ENCODE peak calls at places on chromosomes 12 and 14, in eight cellular contexts. X, L, I, R, Z, D, V and P are unnamed samples.
A peak's percentile ranks its signal among the peaks of the same experiment; 100 is the strongest.

GRCh38 chr14:104137297-104138097 is 890 bp upstream of the KIF26A start:
- DNase-seq in R (peak; percentile 95), V (no peak), X (no peak), D (peak; percentile 28), Z (peak; percentile 76), I (peak; percentile 79), L (peak; percentile 48), P (peak; percentile 27)

GRCh38 chr14:73426877-73427276 is 31.5 kb downstream of the NUMB start:
- DNase-seq in D (no peak), L (no peak), X (no peak), I (no peak), V (no peak), Z (no peak), R (no peak), P (no peak)

GRCh38 chr12:49263400-49263763 is 1.5 kb upstream of the TUBA1C start:
- DNase-seq in X (no peak), I (no peak), D (no peak), Z (no peak), L (no peak), V (no peak), R (no peak), P (no peak)

GRCh38 chr14:101200650-101201516 is 297.4 kb upstream of the RTL1 start:
- DNase-seq in Z (no peak), I (no peak), X (peak; percentile 34), V (no peak), R (peak; percentile 14), L (no peak), D (no peak), P (no peak)

GRCh38 chr14:59482471-59483331 is 1.5 kb downstream of the L3HYPDH start:
- DNase-seq in I (no peak), Z (peak; percentile 56), D (peak; percentile 32), V (peak; percentile 83), X (no peak), L (peak; percentile 76), R (no peak), P (no peak)

GRCh38 chr12:115090783-115091182 is 406.8 kb upstream of the TBX3 start:
- DNase-seq in X (no peak), Z (no peak), D (no peak), L (no peak), V (no peak), R (no peak), I (no peak), P (no peak)

GRCh38 chr12:31248815-31249214 is 77.1 kb downstream of the SINHCAF start:
- DNase-seq in I (no peak), R (no peak), D (no peak), X (no peak), Z (no peak), L (no peak), V (no peak), P (no peak)

GRCh38 chr12:32025906-32026305 is 66.7 kb downstream of the RESF1 start:
- DNase-seq in L (no peak), X (no peak), Z (no peak), I (no peak), D (no peak), V (no peak), R (no peak), P (no peak)

GRCh38 chr14:52553002-52553670 is 500 bp downstream of the GPR137C start:
- DNase-seq in R (peak; percentile 86), V (peak; percentile 25), D (no peak), I (peak; percentile 60), Z (no peak), X (no peak), L (no peak), P (no peak)

GRCh38 chr12:30795410-30795659 is 40.6 kb upstream of the CAPRIN2 start:
- DNase-seq in I (no peak), D (no peak), Z (no peak), L (no peak), V (no peak), R (peak; percentile 97), X (no peak), P (no peak)

GRCh38 chr12:92573104-92573503 is 129.7 kb upstream of the PLEKHG7 start:
- DNase-seq in V (peak; percentile 96), L (no peak), R (no peak), Z (no peak), I (no peak), D (no peak), X (no peak), P (no peak)

GRCh38 chr12:103768467-103769123 is 72.4 kb downstream of the NT5DC3 start:
- DNase-seq in D (no peak), V (no peak), I (no peak), R (peak; percentile 70), X (no peak), L (no peak), Z (no peak), P (no peak)

GRCh38 chr14:28755930-28756895 is 10.4 kb upstream of the FOXG1 start:
- DNase-seq in L (no peak), V (no peak), X (no peak), D (no peak), R (peak; percentile 50), I (no peak), Z (no peak), P (no peak)

GRCh38 chr14:102088012-102088792 is 1.4 kb upstream of the HSP90AA1 start:
- DNase-seq in R (peak; percentile 90), I (peak; percentile 57), X (peak; percentile 77), L (peak; percentile 51), D (peak; percentile 57), V (peak; percentile 42), Z (no peak), P (peak; percentile 4)

GRCh38 chr14:32593290-32593942 is 264.3 kb downstream of the AKAP6 start:
- DNase-seq in L (no peak), X (no peak), V (peak; percentile 42), Z (no peak), D (no peak), R (no peak), I (no peak), P (no peak)

GRCh38 chr12:31406345-31406744 is 80.4 kb upstream of the SINHCAF start:
- DNase-seq in I (no peak), Z (no peak), V (no peak), L (no peak), X (no peak), R (no peak), D (no peak), P (no peak)

GRCh38 chr12:46604684-46605083 is 221.1 kb downstream of the SLC38A4 start:
- DNase-seq in L (no peak), I (no peak), X (no peak), V (no peak), Z (no peak), R (no peak), D (no peak), P (no peak)
- H3K4me3 ChIP-seq in L (no peak overlapping the region), I (no peak overlapping the region), X (no peak overlapping the region), V (no peak overlapping the region), Z (no peak overlapping the region), R (no peak overlapping the region), D (no peak overlapping the region), P (no peak overlapping the region)

GRCh38 chr14:42710071-42710470 is 1103.4 kb downstream of the LRFN5 start:
- DNase-seq in R (no peak), V (no peak), I (no peak), Z (no peak), D (no peak), L (no peak), X (no peak), P (no peak)
- H3K9me3 ChIP-seq in R (no peaks in the 10 kb centered on the region), V (no peaks in the 10 kb centered on the region), I (no peaks in the 10 kb centered on the region), Z (no peaks in the 10 kb centered on the region), D (no peaks in the 10 kb centered on the region), L (no peaks in the 10 kb centered on the region), X (no peaks in the 10 kb centered on the region), P (no peaks in the 10 kb centered on the region)

GRCh38 chr12:133201888-133202287 is 20.6 kb downstream of the ZNF268 start:
- DNase-seq in Z (no peak), V (no peak), D (no peak), R (no peak), X (no peak), I (no peak), L (no peak), P (no peak)
- H3K4me1 ChIP-seq in Z (no peaks in the 10 kb centered on the region), V (no peaks in the 10 kb centered on the region), D (no peaks in the 10 kb centered on the region), R (no peaks in the 10 kb centered on the region), X (no peaks in the 10 kb centered on the region), I (no peaks in the 10 kb centered on the region), L (no peaks in the 10 kb centered on the region), P (no peaks in the 10 kb centered on the region)

DNA sequence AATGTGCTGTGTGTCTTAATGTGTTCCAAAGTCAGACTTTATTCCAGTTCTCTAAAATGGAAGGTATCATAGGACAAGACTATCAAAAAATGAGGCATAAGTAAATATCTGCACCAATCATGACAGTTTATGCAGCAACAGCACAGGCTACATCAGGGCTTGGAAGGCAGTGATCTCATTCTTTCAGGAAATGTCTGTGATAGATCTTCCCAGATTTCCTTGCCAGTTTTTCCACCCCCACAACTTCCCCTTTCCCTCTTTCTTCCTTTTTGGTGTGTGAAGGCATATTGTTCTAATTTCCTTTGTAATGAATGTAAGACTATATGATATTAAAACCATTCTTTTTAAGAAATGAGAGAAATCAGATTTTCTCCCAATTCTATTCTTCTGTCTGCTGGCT is 326.7 kb downstream of the ATP23 start:
- DNase-seq in V (no peak), L (no peak), Z (no peak), R (no peak), D (no peak), X (no peak), I (no peak), P (no peak)
- H3K4me3 ChIP-seq in V (no peak overlapping the region), L (no peak overlapping the region), Z (no peak overlapping the region), R (no peak overlapping the region), D (no peak overlapping the region), X (no peak overlapping the region), I (no peak overlapping the region), P (no peak overlapping the region)

DNA sequence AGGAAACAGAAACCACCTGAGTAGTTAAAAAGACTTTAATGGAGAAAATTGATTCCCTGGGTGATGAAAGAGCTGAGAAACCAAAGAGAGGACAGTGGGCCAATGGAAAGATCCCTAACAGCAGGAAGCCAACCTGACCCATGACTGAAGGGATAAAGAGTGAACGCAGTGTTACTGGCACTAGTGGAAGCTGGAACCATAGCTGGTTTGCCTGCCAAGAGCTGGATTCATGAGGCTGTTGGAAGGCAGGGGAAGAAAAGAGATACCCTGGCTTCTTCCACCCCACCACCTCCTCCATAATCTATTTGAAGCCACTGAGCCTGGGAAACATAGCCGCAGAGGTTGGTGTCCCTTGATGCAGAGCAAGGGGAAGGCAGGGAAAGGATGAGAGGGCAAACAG is 125.5 kb upstream of the PRKD1 start:
- DNase-seq in X (no peak), V (no peak), Z (no peak), L (no peak), R (no peak), D (no peak), I (no peak), P (no peak)
- H3K9me3 ChIP-seq in X (no peaks in the 10 kb centered on the region), V (peaks cover 8% of the 10 kb centered on the region), Z (no peaks in the 10 kb centered on the region), L (no peaks in the 10 kb centered on the region), R (no peaks in the 10 kb centered on the region), D (no peaks in the 10 kb centered on the region), I (no peaks in the 10 kb centered on the region), P (no peaks in the 10 kb centered on the region)

GRCh38 chr12:130829391-130830245 is 9.4 kb downstream of the STX2 start:
- DNase-seq in V (no peak), R (peak; percentile 57), L (no peak), D (no peak), I (no peak), X (no peak), Z (no peak), P (no peak)
- H3K4me1 ChIP-seq in V (peaks cover 6% of the 10 kb centered on the region), R (peaks cover 7% of the 10 kb centered on the region), L (no peaks in the 10 kb centered on the region), D (peaks cover 70% of the 10 kb centered on the region), I (peaks cover 18% of the 10 kb centered on the region), X (no peaks in the 10 kb centered on the region), Z (peaks cover 39% of the 10 kb centered on the region), P (no peaks in the 10 kb centered on the region)